ENCODE peak calls at places on chromosomes 12 and 14, in ten cellular contexts. One of them, this sample, is unnamed.

GRCh38 chr14:67112344-67112743 is 76.9 kb upstream of the GARIN2 start:
- DNase-seq in fibroblast of villous mesenchyme: no peak
- DNase-seq in WTC11: no peak
- DNase-seq in lower leg skin: no peak
- DNase-seq in AG10803: no peak
- DNase-seq in fibroblast of mammary gland: no peak
- DNase-seq in BE2C: no peak
- DNase-seq in GM12864: no peak
- DNase-seq in IMR-90: no peak
- DNase-seq in GM20000: no peak
- DNase-seq in this sample: no peak

GRCh38 chr12:122895290-122895689 is 634 bp downstream of the VPS37B start:
- DNase-seq in fibroblast of villous mesenchyme: no peak
- DNase-seq in WTC11: no peak
- DNase-seq in lower leg skin: no peak
- DNase-seq in AG10803: no peak
- DNase-seq in fibroblast of mammary gland: no peak
- DNase-seq in BE2C: no peak
- DNase-seq in GM12864: no peak
- DNase-seq in IMR-90: no peak
- DNase-seq in GM20000: no peak
- DNase-seq in this sample: no peak

GRCh38 chr12:90682398-90682797 is 272.6 kb downstream of the CCER1 start:
- DNase-seq in fibroblast of villous mesenchyme: no peak
- DNase-seq in WTC11: no peak
- DNase-seq in lower leg skin: no peak
- DNase-seq in AG10803: peak; percentile 50
- DNase-seq in fibroblast of mammary gland: peak; percentile 88
- DNase-seq in BE2C: no peak
- DNase-seq in GM12864: no peak
- DNase-seq in IMR-90: peak; percentile 78
- DNase-seq in GM20000: no peak
- DNase-seq in this sample: no peak

GRCh38 chr14:25349269-25349668 is 299.3 kb upstream of the STXBP6 start:
- DNase-seq in fibroblast of villous mesenchyme: no peak
- DNase-seq in WTC11: no peak
- DNase-seq in lower leg skin: no peak
- DNase-seq in AG10803: no peak
- DNase-seq in fibroblast of mammary gland: peak; percentile 77
- DNase-seq in BE2C: no peak
- DNase-seq in GM12864: no peak
- DNase-seq in IMR-90: no peak
- DNase-seq in GM20000: no peak
- DNase-seq in this sample: no peak

GRCh38 chr12:43758728-43759563 is at the start of the genes IRAK4 and PUS7L:
- DNase-seq in fibroblast of villous mesenchyme: peak; percentile 98
- DNase-seq in WTC11: peak; percentile 92
- DNase-seq in lower leg skin: peak; percentile 97
- DNase-seq in AG10803: peak; percentile 96
- DNase-seq in fibroblast of mammary gland: peak; percentile 95
- DNase-seq in BE2C: peak; percentile 90
- DNase-seq in GM12864: peak; percentile 96
- DNase-seq in IMR-90: peak; percentile 96
- DNase-seq in GM20000: peak; percentile 90
- DNase-seq in this sample: peak; percentile 69

GRCh38 chr14:90003526-90004312 is 48.0 kb downstream of the TDP1 start:
- DNase-seq in fibroblast of villous mesenchyme: no peak
- DNase-seq in WTC11: no peak
- DNase-seq in lower leg skin: no peak
- DNase-seq in AG10803: no peak
- DNase-seq in fibroblast of mammary gland: no peak
- DNase-seq in BE2C: no peak
- DNase-seq in GM12864: no peak
- DNase-seq in IMR-90: no peak
- DNase-seq in GM20000: no peak
- DNase-seq in this sample: no peak

GRCh38 chr12:93706387-93706786 is 29.2 kb downstream of the CRADD start:
- DNase-seq in fibroblast of villous mesenchyme: no peak
- DNase-seq in WTC11: no peak
- DNase-seq in lower leg skin: no peak
- DNase-seq in AG10803: no peak
- DNase-seq in fibroblast of mammary gland: no peak
- DNase-seq in BE2C: no peak
- DNase-seq in GM12864: no peak
- DNase-seq in IMR-90: no peak
- DNase-seq in GM20000: no peak
- DNase-seq in this sample: no peak

GRCh38 chr12:21416611-21417121 is 20.8 kb upstream of the PYROXD1 start:
- DNase-seq in fibroblast of villous mesenchyme: no peak
- DNase-seq in WTC11: no peak
- DNase-seq in lower leg skin: no peak
- DNase-seq in AG10803: peak; percentile 29
- DNase-seq in fibroblast of mammary gland: no peak
- DNase-seq in BE2C: no peak
- DNase-seq in GM12864: no peak
- DNase-seq in IMR-90: peak; percentile 42
- DNase-seq in GM20000: no peak
- DNase-seq in this sample: no peak

GRCh38 chr12:2673966-2674810 is 120.6 kb upstream of the FKBP4 start:
- DNase-seq in fibroblast of villous mesenchyme: no peak
- DNase-seq in WTC11: peak; percentile 61
- DNase-seq in lower leg skin: no peak
- DNase-seq in AG10803: no peak
- DNase-seq in fibroblast of mammary gland: no peak
- DNase-seq in BE2C: no peak
- DNase-seq in GM12864: no peak
- DNase-seq in IMR-90: no peak
- DNase-seq in GM20000: no peak
- DNase-seq in this sample: no peak

DNA sequence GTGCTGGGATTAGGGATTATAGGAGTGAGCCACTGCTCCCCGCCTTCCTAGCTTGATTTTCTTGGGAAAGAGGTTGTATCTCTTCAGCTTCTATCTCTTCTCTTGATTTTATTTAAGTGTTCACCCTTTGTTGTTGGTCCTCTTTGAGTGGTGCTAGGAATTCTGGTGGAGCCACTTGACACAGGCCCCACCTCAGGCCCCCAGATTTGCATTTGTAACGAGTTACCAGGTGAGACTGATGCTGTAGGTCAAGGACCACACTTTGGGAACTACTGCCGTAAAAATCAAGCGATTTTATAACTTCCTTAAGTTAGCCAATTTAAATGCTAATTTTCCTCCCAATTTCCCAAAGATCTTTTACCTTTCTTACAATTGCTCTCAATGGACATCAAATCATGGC is 26.3 kb downstream of the SRGAP1 start:
- DNase-seq in fibroblast of villous mesenchyme: no peak
- DNase-seq in WTC11: peak; percentile 18
- DNase-seq in lower leg skin: no peak
- DNase-seq in AG10803: no peak
- DNase-seq in fibroblast of mammary gland: no peak
- DNase-seq in BE2C: no peak
- DNase-seq in GM12864: no peak
- DNase-seq in IMR-90: no peak
- DNase-seq in GM20000: no peak
- DNase-seq in this sample: no peak
- TF ChIP-seq CTCF in fibroblast of villous mesenchyme: no peak
- TF ChIP-seq CTCF in WTC11: no peak
- TF ChIP-seq CTCF in lower leg skin: no peak
- TF ChIP-seq CTCF in AG10803: no peak
- TF ChIP-seq CTCF in fibroblast of mammary gland: no peak
- TF ChIP-seq CTCF in BE2C: no peak
- TF ChIP-seq CTCF in GM12864: no peak
- TF ChIP-seq CTCF in IMR-90: no peak
- TF ChIP-seq CTCF in GM20000: no peak
- TF ChIP-seq CTCF in this sample: no peak

GRCh38 chr14:93788557-93789365 is 476 bp upstream of the PRIMA1 start:
- DNase-seq in fibroblast of villous mesenchyme: no peak
- DNase-seq in WTC11: peak; percentile 69
- DNase-seq in lower leg skin: no peak
- DNase-seq in AG10803: no peak
- DNase-seq in fibroblast of mammary gland: peak; percentile 14
- DNase-seq in BE2C: peak; percentile 73
- DNase-seq in GM12864: no peak
- DNase-seq in IMR-90: no peak
- DNase-seq in GM20000: no peak
- DNase-seq in this sample: peak; percentile 27
- TF ChIP-seq CTCF in fibroblast of villous mesenchyme: no peak
- TF ChIP-seq CTCF in WTC11: no peak
- TF ChIP-seq CTCF in lower leg skin: no peak
- TF ChIP-seq CTCF in AG10803: no peak
- TF ChIP-seq CTCF in fibroblast of mammary gland: no peak
- TF ChIP-seq CTCF in BE2C: peak; percentile 57
- TF ChIP-seq CTCF in GM12864: no peak
- TF ChIP-seq CTCF in IMR-90: no peak
- TF ChIP-seq CTCF in GM20000: no peak
- TF ChIP-seq CTCF in this sample: no peak

GRCh38 chr12:57127101-57127709 is 1.1 kb upstream of the LRP1 start:
- DNase-seq in fibroblast of villous mesenchyme: no peak
- DNase-seq in WTC11: peak; percentile 76
- DNase-seq in lower leg skin: peak; percentile 70
- DNase-seq in AG10803: no peak
- DNase-seq in fibroblast of mammary gland: no peak
- DNase-seq in BE2C: peak; percentile 74
- DNase-seq in GM12864: no peak
- DNase-seq in IMR-90: no peak
- DNase-seq in GM20000: peak; percentile 51
- DNase-seq in this sample: no peak
- TF ChIP-seq CTCF in fibroblast of villous mesenchyme: peak; percentile 34
- TF ChIP-seq CTCF in WTC11: no peak
- TF ChIP-seq CTCF in lower leg skin: no peak
- TF ChIP-seq CTCF in AG10803: peak; percentile 40
- TF ChIP-seq CTCF in fibroblast of mammary gland: peak; percentile 17
- TF ChIP-seq CTCF in BE2C: peak; percentile 54
- TF ChIP-seq CTCF in GM12864: peak; percentile 25
- TF ChIP-seq CTCF in IMR-90: peak; percentile 21
- TF ChIP-seq CTCF in GM20000: peak; percentile 37
- TF ChIP-seq CTCF in this sample: no peak

DNA sequence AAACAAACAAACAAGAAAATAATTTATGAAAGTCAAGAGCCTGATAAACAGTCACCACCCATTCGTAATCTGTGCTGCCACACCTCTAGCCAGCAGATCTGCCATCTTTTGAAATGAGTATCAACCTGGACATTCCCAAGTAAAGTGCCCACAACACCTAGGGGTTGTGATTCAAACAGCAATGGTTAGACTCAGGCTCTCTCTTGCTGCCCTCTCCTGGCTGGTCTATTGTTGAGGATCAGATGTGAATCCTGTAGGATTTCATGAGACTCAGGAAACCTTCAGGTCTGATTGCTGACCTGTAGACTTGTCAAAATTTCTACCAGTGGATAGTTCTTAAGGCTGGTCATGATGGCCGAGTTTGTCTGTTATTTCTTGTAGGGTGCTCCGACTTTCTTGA is 26.8 kb downstream of the DGLUCY start:
- DNase-seq in fibroblast of villous mesenchyme: no peak
- DNase-seq in WTC11: peak; percentile 49
- DNase-seq in lower leg skin: no peak
- DNase-seq in AG10803: no peak
- DNase-seq in fibroblast of mammary gland: peak; percentile 34
- DNase-seq in BE2C: peak; percentile 30
- DNase-seq in GM12864: no peak
- DNase-seq in IMR-90: no peak
- DNase-seq in GM20000: no peak
- DNase-seq in this sample: no peak
- TF ChIP-seq CTCF in fibroblast of villous mesenchyme: peak; percentile 51
- TF ChIP-seq CTCF in WTC11: no peak
- TF ChIP-seq CTCF in lower leg skin: no peak
- TF ChIP-seq CTCF in AG10803: peak; percentile 40
- TF ChIP-seq CTCF in fibroblast of mammary gland: peak; percentile 39
- TF ChIP-seq CTCF in BE2C: peak; percentile 62
- TF ChIP-seq CTCF in GM12864: peak; percentile 36
- TF ChIP-seq CTCF in IMR-90: peak; percentile 42
- TF ChIP-seq CTCF in GM20000: no peak
- TF ChIP-seq CTCF in this sample: no peak

DNA sequence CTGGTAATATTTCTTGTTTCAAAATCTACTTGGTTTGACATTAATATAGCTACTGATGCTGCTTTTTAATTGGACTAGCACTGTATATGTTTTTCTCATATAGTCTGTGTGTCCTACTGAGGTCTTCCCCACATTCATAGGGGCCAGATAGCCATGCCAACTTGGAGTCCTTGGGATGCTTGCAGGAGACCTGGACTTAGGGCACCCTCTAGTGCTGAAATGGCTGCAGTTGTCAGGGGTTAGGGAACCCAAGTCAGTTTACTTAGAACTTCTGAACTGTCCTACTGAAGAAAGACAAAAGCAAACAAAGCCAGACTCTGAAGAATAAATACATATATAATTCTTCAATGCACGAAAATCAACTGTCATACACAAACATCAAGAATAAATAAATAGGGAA is 279.9 kb upstream of the SYT1 start:
- DNase-seq in fibroblast of villous mesenchyme: peak; percentile 14
- DNase-seq in WTC11: peak; percentile 70
- DNase-seq in lower leg skin: no peak
- DNase-seq in AG10803: peak; percentile 2
- DNase-seq in fibroblast of mammary gland: peak; percentile 45
- DNase-seq in BE2C: peak; percentile 38
- DNase-seq in GM12864: no peak
- DNase-seq in IMR-90: peak; percentile 6
- DNase-seq in GM20000: no peak
- DNase-seq in this sample: no peak
- TF ChIP-seq CTCF in fibroblast of villous mesenchyme: peak; percentile 31
- TF ChIP-seq CTCF in WTC11: peak; percentile 39
- TF ChIP-seq CTCF in lower leg skin: no peak
- TF ChIP-seq CTCF in AG10803: peak; percentile 36
- TF ChIP-seq CTCF in fibroblast of mammary gland: peak; percentile 40
- TF ChIP-seq CTCF in BE2C: peak; percentile 60
- TF ChIP-seq CTCF in GM12864: peak; percentile 23
- TF ChIP-seq CTCF in IMR-90: peak; percentile 13
- TF ChIP-seq CTCF in GM20000: no peak
- TF ChIP-seq CTCF in this sample: no peak

GRCh38 chr12:56104109-56104814 is at the start of gene PA2G4:
- DNase-seq in fibroblast of villous mesenchyme: peak; percentile 99
- DNase-seq in WTC11: peak; percentile 98
- DNase-seq in lower leg skin: peak; percentile 97
- DNase-seq in AG10803: peak; percentile 98
- DNase-seq in fibroblast of mammary gland: peak; percentile 98
- DNase-seq in BE2C: peak; percentile 99
- DNase-seq in GM12864: peak; percentile 97
- DNase-seq in IMR-90: peak; percentile 98
- DNase-seq in GM20000: peak; percentile 93
- DNase-seq in this sample: peak; percentile 91
- TF ChIP-seq CTCF in fibroblast of villous mesenchyme: no peak
- TF ChIP-seq CTCF in WTC11: no peak
- TF ChIP-seq CTCF in lower leg skin: no peak
- TF ChIP-seq CTCF in AG10803: no peak
- TF ChIP-seq CTCF in fibroblast of mammary gland: no peak
- TF ChIP-seq CTCF in BE2C: no peak
- TF ChIP-seq CTCF in GM12864: no peak
- TF ChIP-seq CTCF in IMR-90: no peak
- TF ChIP-seq CTCF in GM20000: no peak
- TF ChIP-seq CTCF in this sample: no peak

GRCh38 chr12:62522984-62523383 is 56.4 kb downstream of the MON2 start:
- DNase-seq in fibroblast of villous mesenchyme: no peak
- DNase-seq in WTC11: no peak
- DNase-seq in lower leg skin: no peak
- DNase-seq in AG10803: peak; percentile 2
- DNase-seq in fibroblast of mammary gland: peak; percentile 16
- DNase-seq in BE2C: no peak
- DNase-seq in GM12864: no peak
- DNase-seq in IMR-90: peak; percentile 15
- DNase-seq in GM20000: no peak
- DNase-seq in this sample: no peak
- TF ChIP-seq CTCF in fibroblast of villous mesenchyme: no peak
- TF ChIP-seq CTCF in WTC11: no peak
- TF ChIP-seq CTCF in lower leg skin: no peak
- TF ChIP-seq CTCF in AG10803: peak; percentile 15
- TF ChIP-seq CTCF in fibroblast of mammary gland: no peak
- TF ChIP-seq CTCF in BE2C: peak; percentile 13
- TF ChIP-seq CTCF in GM12864: no peak
- TF ChIP-seq CTCF in IMR-90: peak; percentile 18
- TF ChIP-seq CTCF in GM20000: no peak
- TF ChIP-seq CTCF in this sample: no peak